ENCODE peak calls at places on chromosomes 5 and 9, in six cellular contexts. E is endodermal cell; L is uterus; X is naive thymus-derived CD4-positive, alpha-beta T cell; W is NT2/D1; S is astrocyte of the spinal cord. K is an unnamed sample.

GRCh38 chr5:152686931-152687330 is 281.9 kb upstream of the NMUR2 start:
- DNase-seq in L (no peak), E (peak), W (no peak), X (no peak), S (peak), K (no peak)

GRCh38 chr5:55438931-55439477 is 95.8 kb downstream of the PLPP1 start:
- DNase-seq in W (no peak), S (peak), L (peak), E (no peak), X (no peak), K (peak)

GRCh38 chr5:87393331-87393730 is 19.4 kb downstream of the CCNH start:
- DNase-seq in W (no peak), L (no peak), E (no peak), S (peak), X (no peak), K (peak)

GRCh38 chr9:115633099-115633498 is 515.1 kb upstream of the TNC start:
- DNase-seq in W (no peak), L (no peak), E (no peak), S (peak), X (no peak), K (peak)

GRCh38 chr5:96855041-96855872 is 21.0 kb upstream of the ERAP2 start:
- DNase-seq in E (no peak), L (no peak), X (no peak), S (peak), W (no peak), K (peak)

GRCh38 chr9:112629890-112630485 is 87.9 kb downstream of the INIP start:
- DNase-seq in W (no peak), S (no peak), L (no peak), X (no peak), E (peak), K (no peak)

GRCh38 chr9:134590240-134591081 is 51.1 kb upstream of the COL5A1 start:
- DNase-seq in X (no peak), S (no peak), W (no peak), E (peak), L (no peak), K (peak)

GRCh38 chr9:109903515-109904138 is 123.6 kb downstream of the PALM2AKAP2 start:
- DNase-seq in X (peak), E (peak), L (peak), S (peak), W (peak), K (peak)

GRCh38 chr9:131017067-131017466 is 8.1 kb downstream of the LAMC3 start:
- DNase-seq in L (no peak), E (peak), W (no peak), S (no peak), X (no peak), K (no peak)

GRCh38 chr5:133113331-133114061 is 61.7 kb downstream of the HSPA4 start:
- DNase-seq in W (no peak), S (peak), L (no peak), X (no peak), E (no peak), K (peak)

GRCh38 chr5:171965740-171966139 is 40.7 kb downstream of the FBXW11 start:
- DNase-seq in W (no peak), E (no peak), S (no peak), L (no peak), X (no peak), K (no peak)

GRCh38 chr5:11998397-11998796 is 94.2 kb upstream of the CTNND2 start:
- DNase-seq in X (no peak), L (no peak), E (no peak), W (no peak), S (no peak), K (no peak)

GRCh38 chr9:98185611-98186171 is 6.7 kb downstream of the CORO2A start:
- DNase-seq in L (no peak), W (no peak), S (no peak), E (no peak), X (no peak), K (peak)

GRCh38 chr9:134410078-134410834 is 84.0 kb downstream of the RXRA start:
- DNase-seq in E (no peak), X (no peak), L (no peak), S (no peak), W (no peak), K (no peak)

GRCh38 chr9:112086627-112087026 is 88.5 kb downstream of the SUSD1 start:
- DNase-seq in S (peak), L (no peak), E (no peak), X (no peak), W (no peak), K (peak)

GRCh38 chr9:37324261-37324683 is 98.2 kb upstream of the GRHPR start:
- DNase-seq in E (no peak), L (no peak), X (no peak), S (peak), W (no peak), K (peak)

GRCh38 chr9:121282309-121283071 is 14.5 kb downstream of the GSN start:
- DNase-seq in L (peak), W (no peak), X (no peak), S (peak), E (no peak), K (peak)

GRCh38 chr9:17906204-17906840 is 327.5 kb downstream of the SH3GL2 start:
- DNase-seq in S (no peak), X (no peak), E (peak), L (peak), W (no peak), K (peak)

GRCh38 chr9:98087420-98088354 is 31.2 kb downstream of the NANS start:
- DNase-seq in W (no peak), S (peak), E (peak), L (peak), X (peak), K (peak)

GRCh38 chr5:139524932-139525585 is 36.1 kb upstream of the UBE2D2 start:
- DNase-seq in W (no peak), L (no peak), E (no peak), S (no peak), X (no peak), K (no peak)

GRCh38 chr5:151800527-151800926 is 28.8 kb downstream of the G3BP1 start:
- DNase-seq in X (no peak), L (no peak), W (no peak), S (no peak), E (no peak), K (no peak)

GRCh38 chr9:121023064-121023463 is 27.0 kb downstream of the C5 start:
- DNase-seq in S (no peak), X (no peak), E (peak), W (no peak), L (no peak), K (peak)

GRCh38 chr5:124661317-124662141 is 84.9 kb downstream of the ZNF608 start:
- DNase-seq in L (no peak), X (no peak), E (peak), W (peak), S (peak), K (peak)

GRCh38 chr9:129442791-129443511 is 177.9 kb downstream of the C9orf50 start:
- DNase-seq in X (no peak), W (no peak), L (no peak), S (no peak), E (peak), K (no peak)

GRCh38 chr5:37838152-37838932 is 1.5 kb downstream of the GDNF start:
- DNase-seq in S (peak), E (peak), X (no peak), W (no peak), L (peak), K (peak)

GRCh38 chr5:169268019-169268418 is 32.9 kb downstream of the SLIT3 start:
- DNase-seq in W (no peak), E (no peak), L (no peak), S (no peak), X (no peak), K (no peak)
- H3K4me3 ChIP-seq in W (no peak), E (no peak), L (no peak), S (no peak), X (no peak), K (no peak)

GRCh38 chr5:36739751-36740221 is 133.4 kb downstream of the SLC1A3 start:
- DNase-seq in E (peak), W (peak), S (peak), L (no peak), X (peak), K (peak)
- H3K4me3 ChIP-seq in E (no peak), W (no peak), S (no peak), L (no peak), X (no peak), K (no peak)

GRCh38 chr5:181059297-181060230 is 19.5 kb downstream of the BTNL9 start:
- DNase-seq in E (peak), W (no peak), X (no peak), S (no peak), L (no peak), K (no peak)
- H3K4me3 ChIP-seq in E (no peak), W (peak), X (no peak), S (no peak), L (no peak), K (no peak)

GRCh38 chr9:127422133-127422782 is 1.9 kb upstream of the ZNF79 start:
- DNase-seq in L (no peak), S (no peak), X (no peak), E (no peak), W (no peak), K (no peak)
- H3K4me3 ChIP-seq in L (no peak), S (no peak), X (no peak), E (peak), W (peak), K (no peak)

GRCh38 chr5:154521756-154522155 is 43.7 kb upstream of the HAND1 start:
- DNase-seq in W (peak), L (no peak), E (peak), X (no peak), S (no peak), K (no peak)
- H3K4me3 ChIP-seq in W (peak), L (no peak), E (peak), X (no peak), S (no peak), K (no peak)

DNA sequence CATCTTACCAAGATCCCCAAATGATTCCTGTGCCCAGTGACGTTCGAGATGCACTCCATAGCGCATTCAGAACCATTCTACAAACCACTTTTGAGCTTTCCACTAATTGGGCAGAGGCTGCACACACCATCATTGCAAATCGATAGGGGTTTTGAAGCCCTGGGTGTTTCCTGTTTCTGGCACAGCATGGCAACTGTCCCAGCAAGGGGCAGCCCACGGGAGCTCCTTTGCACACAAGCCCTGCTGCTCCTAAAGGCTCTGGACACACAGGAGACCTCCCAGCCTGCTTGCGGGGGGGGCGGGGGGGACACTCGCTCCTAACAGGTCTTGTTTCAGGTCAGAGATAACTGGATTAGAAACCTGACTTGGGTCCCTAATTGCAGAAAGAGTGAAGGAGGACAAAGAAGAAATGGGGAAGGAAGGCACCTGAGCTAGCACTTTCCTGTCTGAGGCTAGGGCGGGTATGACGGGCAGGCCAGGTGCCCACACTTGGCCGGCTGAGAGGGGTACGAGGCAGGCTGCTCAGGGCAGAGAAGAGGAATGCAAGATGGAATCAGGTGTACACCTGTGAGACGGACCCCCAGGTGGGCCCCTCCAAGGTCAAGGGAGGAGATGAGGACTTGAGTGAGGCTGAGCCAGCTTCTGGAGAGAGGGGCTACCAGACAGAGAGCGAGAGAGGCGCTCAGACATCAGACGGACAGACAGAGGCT is 828 bp downstream of the FBP1 start:
- DNase-seq in S (no peak), E (no peak), W (no peak), L (no peak), X (no peak), K (no peak)
- H3K4me3 ChIP-seq in S (no peak), E (peak), W (no peak), L (no peak), X (peak), K (no peak)

GRCh38 chr5:166772770-166773169 is 1518.7 kb upstream of the WWC1 start:
- DNase-seq in L (no peak), S (peak), E (no peak), X (no peak), W (no peak), K (peak)
- H3K4me3 ChIP-seq in L (no peak), S (no peak), E (no peak), X (no peak), W (no peak), K (no peak)

DNA sequence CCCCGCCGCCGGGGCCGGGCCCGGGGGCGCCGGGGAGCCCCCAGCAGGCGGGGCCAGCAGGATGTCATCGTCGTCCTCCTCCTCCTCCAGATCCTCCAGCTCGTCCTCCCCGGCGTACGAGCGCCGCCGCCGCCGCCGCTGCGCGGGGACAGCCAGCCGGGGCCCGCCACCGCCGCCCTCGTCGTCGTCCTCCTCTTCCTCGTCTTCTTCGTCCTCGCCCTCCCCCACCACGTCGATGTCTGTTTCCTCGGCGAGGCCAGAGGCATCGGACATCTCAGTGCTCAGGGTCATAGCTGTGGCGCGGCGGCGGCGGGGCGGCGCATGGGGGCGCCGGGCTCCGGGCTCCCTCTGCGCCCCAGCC is 525 bp downstream of the FOXD1 start:
- DNase-seq in X (no peak), S (no peak), W (no peak), E (peak), L (peak), K (no peak)
- H3K4me3 ChIP-seq in X (no peak), S (peak), W (peak), E (no peak), L (peak), K (peak)